ENCODE peak calls at places on chromosomes 13 and 19, in seven cellular contexts. N, E, G, C, S, O and F are unnamed samples.

GRCh38 chr13:31042084-31042483 is 109.6 kb downstream of the TEX26 start:
- DNase-seq in S (no peak), C (no peak), N (no peak), O (no peak), E (no peak), G (no peak), F (no peak)

GRCh38 chr13:52158629-52159158 is 703 bp downstream of the NEK3 start:
- DNase-seq in S (peak), E (peak), C (peak), G (peak), N (no peak), O (peak), F (no peak)

GRCh38 chr19:2291185-2291751 is 9.3 kb upstream of the PEAK3 start:
- DNase-seq in C (peak), G (no peak), S (no peak), N (no peak), O (no peak), E (no peak), F (no peak)

GRCh38 chr19:48258350-48258749 is 2.6 kb upstream of the CARD8 start:
- DNase-seq in G (peak), N (no peak), S (no peak), C (no peak), E (peak), O (peak), F (no peak)

GRCh38 chr19:33246729-33247440 is 21.2 kb upstream of the SLC7A10 start:
- DNase-seq in N (no peak), C (no peak), E (no peak), O (no peak), G (no peak), S (no peak), F (no peak)

GRCh38 chr13:50911051-50911690 is 1.6 kb downstream of the RNASEH2B start:
- DNase-seq in G (peak), E (peak), N (no peak), O (peak), C (peak), S (no peak), F (no peak)

GRCh38 chr13:48009298-48009697 is 8.2 kb upstream of the SUCLA2 start:
- DNase-seq in E (no peak), N (no peak), C (peak), O (peak), G (peak), S (no peak), F (no peak)

GRCh38 chr13:42745655-42746054 is 35.7 kb upstream of the FAM216B start:
- DNase-seq in N (no peak), C (no peak), S (no peak), E (no peak), O (no peak), G (peak), F (no peak)

GRCh38 chr19:6068711-6069110 is 41.6 kb downstream of the RFX2 start:
- DNase-seq in S (no peak), O (no peak), G (no peak), N (no peak), E (no peak), C (no peak), F (no peak)

GRCh38 chr13:36920612-36921185 is 661 bp upstream of the SMAD9 start:
- DNase-seq in S (no peak), N (no peak), G (no peak), E (no peak), C (no peak), O (no peak), F (no peak)

GRCh38 chr19:4455742-4456565 is 1.6 kb downstream of the UBXN6 start:
- DNase-seq in E (no peak), C (no peak), S (peak), O (peak), N (no peak), G (peak), F (no peak)

GRCh38 chr19:13001502-13002388 is 6.5 kb downstream of the NFIX start:
- DNase-seq in E (no peak), C (no peak), S (peak), N (no peak), G (no peak), O (peak), F (no peak)

GRCh38 chr13:23956106-23956505 is 58.8 kb upstream of the C1QTNF9B start:
- DNase-seq in O (peak), G (peak), S (peak), E (peak), C (no peak), N (peak), F (no peak)

GRCh38 chr19:664913-665443 is 2.0 kb upstream of the RNF126 start:
- DNase-seq in C (peak), S (peak), E (peak), O (peak), N (peak), G (peak), F (no peak)

GRCh38 chr13:46844431-46844830 is 47.5 kb upstream of the ESD start:
- DNase-seq in G (peak), S (no peak), E (no peak), N (peak), O (peak), C (no peak), F (no peak)

GRCh38 chr19:44848805-44849457 is 2.8 kb downstream of the NECTIN2 start:
- DNase-seq in G (no peak), N (no peak), E (no peak), O (no peak), S (peak), C (no peak), F (no peak)

GRCh38 chr13:38494445-38494844 is 144.8 kb downstream of the UFM1 start:
- DNase-seq in S (no peak), G (no peak), N (no peak), C (no peak), E (no peak), O (no peak), F (no peak)

GRCh38 chr19:511101-511841 is 4.0 kb downstream of the TPGS1 start:
- DNase-seq in N (no peak), O (peak), C (no peak), G (peak), E (no peak), S (peak), F (no peak)

GRCh38 chr19:44003461-44004134 is 841 bp downstream of the ZNF230 start:
- DNase-seq in N (no peak), E (peak), G (peak), C (peak), S (peak), O (peak), F (no peak)

GRCh38 chr13:80477641-80478443 is 136.9 kb upstream of the SPRY2 start:
- DNase-seq in N (no peak), S (peak), E (no peak), C (no peak), G (no peak), O (no peak), F (no peak)

GRCh38 chr19:42436006-42436405 is 6.7 kb downstream of the CXCL17 start:
- DNase-seq in S (no peak), O (no peak), C (no peak), E (no peak), N (no peak), G (peak), F (peak)

GRCh38 chr19:46351241-46352041 is 4.6 kb downstream of the PPP5C start:
- DNase-seq in C (no peak), O (peak), S (no peak), G (peak), E (peak), N (no peak), F (no peak)

GRCh38 chr13:63551731-63552130 is 2136.1 kb upstream of the PCDH20 start:
- DNase-seq in O (no peak), N (no peak), S (no peak), C (peak), G (no peak), E (no peak), F (no peak)

DNA sequence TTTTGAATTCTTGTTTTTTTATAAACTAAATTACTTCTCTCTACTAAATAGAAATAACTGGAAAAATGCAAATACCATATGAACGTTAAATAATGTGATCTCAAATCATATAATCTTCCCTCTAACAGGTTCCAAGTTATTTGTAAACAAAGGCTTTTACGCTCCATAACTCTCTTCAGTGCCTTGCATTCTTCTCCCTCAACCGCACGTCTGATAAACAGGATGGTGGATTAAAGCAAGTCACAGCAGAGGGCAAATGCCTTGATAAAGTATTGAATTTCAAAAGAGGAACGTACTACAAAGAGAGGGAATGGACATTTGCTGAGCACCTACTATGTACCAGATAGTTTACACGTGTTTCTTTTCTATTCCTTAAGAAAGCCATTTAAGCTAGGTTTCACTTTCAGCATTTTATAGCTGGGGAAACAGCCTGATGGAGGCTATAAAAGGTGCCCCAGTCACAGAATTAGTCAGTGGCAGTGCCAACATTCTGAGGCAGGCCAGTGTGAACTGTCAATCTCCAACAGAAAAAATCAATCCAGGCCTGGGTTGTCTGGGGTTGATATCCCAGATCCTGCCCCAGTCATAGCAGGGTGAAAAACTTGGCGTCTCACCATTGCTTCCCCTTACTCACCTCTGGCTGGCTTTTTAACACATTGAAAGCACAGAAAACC is 15.8 kb downstream of the MRPS31 start:
- DNase-seq in O (no peak), C (no peak), G (no peak), S (no peak), N (no peak), E (peak), F (no peak)
- TF ChIP-seq CTCF in O (no peak), C (no peak), G (no peak), S (no peak), N (no peak), E (no peak), F (no peak)

DNA sequence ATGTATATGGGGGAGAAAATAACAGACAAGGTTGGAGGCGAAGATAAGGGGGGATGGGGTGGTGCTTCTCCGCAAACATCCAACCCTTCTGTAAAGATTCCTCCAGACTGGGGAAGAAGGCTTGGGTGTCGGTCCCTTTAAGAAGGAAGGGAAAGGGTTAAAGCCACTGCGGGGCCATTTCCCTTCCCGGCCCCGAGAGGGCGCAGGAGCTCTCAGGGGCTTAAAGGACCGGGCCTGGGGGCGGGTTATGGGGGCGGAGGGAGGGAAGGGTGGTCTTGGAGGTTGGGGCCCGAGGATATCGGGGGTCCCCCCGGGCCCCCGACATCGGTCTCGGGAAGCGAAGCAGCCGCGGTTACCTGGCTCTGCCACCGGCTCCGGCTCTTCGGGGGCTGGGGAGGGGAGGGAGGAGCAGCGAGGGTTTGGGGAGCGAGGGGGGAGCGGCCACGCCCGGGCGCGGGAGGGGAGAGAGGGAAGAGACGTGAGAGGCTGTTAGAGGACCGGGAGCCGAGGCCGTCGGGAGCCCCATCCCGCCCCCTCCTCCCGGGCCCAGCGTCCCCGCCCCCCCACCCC is 2.8 kb downstream of the TNNT1 start:
- DNase-seq in G (peak), E (no peak), N (no peak), O (peak), C (peak), S (no peak), F (no peak)
- H3K4me3 ChIP-seq in G (no peak), E (no peak), N (no peak), O (no peak), C (peak), S (no peak), F (no peak)

GRCh38 chr19:18847516-18848463 is 16.0 kb downstream of the UPF1 start:
- DNase-seq in G (peak), C (no peak), O (peak), E (no peak), N (no peak), S (no peak), F (peak)
- TF ChIP-seq CTCF in G (no peak), C (no peak), O (no peak), E (no peak), N (no peak), S (no peak), F (no peak)

GRCh38 chr19:58033741-58034475 is at the start of gene ZSCAN1:
- DNase-seq in O (peak), C (no peak), S (peak), G (peak), N (peak), E (no peak), F (no peak)
- H3K4me3 ChIP-seq in O (peak), C (no peak), S (peak), G (peak), N (peak), E (no peak), F (no peak)

GRCh38 chr19:35141627-35142401 is 1.2 kb upstream of the FXYD7 start:
- DNase-seq in O (no peak), S (no peak), N (no peak), E (no peak), C (no peak), G (no peak), F (no peak)

GRCh38 chr19:35144259-35144599 is 1.2 kb downstream of the FXYD7 start:
- DNase-seq in E (no peak), C (no peak), O (no peak), S (no peak), N (no peak), G (no peak), F (no peak)

GRCh38 chr19:35143818-35144217 is 763 bp downstream of the FXYD7 start:
- DNase-seq in C (no peak), G (no peak), N (no peak), E (no peak), S (no peak), O (no peak), F (no peak)

GRCh38 chr19:35143231-35143715 is at the start of gene FXYD7:
- DNase-seq in S (no peak), N (no peak), C (no peak), G (no peak), E (no peak), O (no peak), F (no peak)

DNA sequence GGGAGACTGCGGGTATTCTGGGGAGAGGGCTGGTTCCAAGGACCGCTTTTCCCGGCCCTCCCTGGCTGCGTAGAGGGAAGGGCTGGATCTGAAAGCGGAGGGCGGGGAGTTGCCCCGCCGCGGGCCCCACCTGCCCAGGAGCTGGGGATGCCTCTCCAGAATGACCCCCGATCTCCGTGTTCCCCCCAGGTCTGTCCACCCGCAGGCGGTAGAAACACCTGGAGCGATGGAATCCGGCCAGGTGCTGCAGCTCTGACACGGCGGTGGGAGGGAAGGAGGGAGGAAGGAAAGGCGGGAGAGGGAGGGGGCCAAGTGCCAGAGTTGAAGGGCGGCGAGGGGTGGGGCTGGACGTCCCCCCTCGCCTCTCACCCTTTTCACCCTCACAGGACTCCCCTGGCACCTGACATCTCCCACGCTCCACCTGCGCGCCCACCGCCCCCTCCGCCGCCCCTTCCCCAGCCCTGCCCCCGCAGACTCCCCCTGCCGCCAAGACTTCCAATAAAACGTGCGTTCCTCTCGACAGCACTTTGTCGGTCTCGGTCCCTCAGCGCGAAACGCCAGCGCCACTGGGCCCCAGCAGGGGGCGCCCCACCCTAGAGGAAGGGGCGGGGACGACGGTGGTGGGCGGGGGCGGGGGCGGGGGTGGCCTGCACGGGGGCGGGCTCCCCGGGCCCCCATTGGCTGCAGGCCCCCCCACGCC is 374 bp upstream of the FXYD7 start:
- DNase-seq in S (peak), G (no peak), N (no peak), C (peak), O (peak), E (peak), F (no peak)
- TF ChIP-seq CTCF in S (peak), G (peak), N (peak), C (peak), O (peak), E (peak), F (peak)

GRCh38 chr13:20429682-20430081 is 96.0 kb downstream of the CRYL1 start:
- DNase-seq in O (no peak), S (no peak), C (no peak), E (no peak), N (no peak), G (no peak), F (no peak)

GRCh38 chr13:20430296-20430695 is 95.4 kb downstream of the CRYL1 start:
- DNase-seq in G (no peak), N (no peak), C (no peak), S (no peak), E (no peak), O (no peak), F (no peak)

GRCh38 chr13:20426766-20427448 is 98.8 kb downstream of the CRYL1 start:
- DNase-seq in G (peak), C (no peak), N (no peak), O (no peak), E (no peak), S (no peak), F (no peak)

GRCh38 chr13:20431080-20431479 is 94.6 kb downstream of the CRYL1 start:
- DNase-seq in G (no peak), S (no peak), E (no peak), N (no peak), C (no peak), O (no peak), F (no peak)

GRCh38 chr13:20428666-20429644 is 96.7 kb downstream of the CRYL1 start:
- DNase-seq in O (no peak), S (no peak), E (peak), N (no peak), C (no peak), G (peak), F (no peak)
- H3K4me3 ChIP-seq in O (no peak), S (no peak), E (no peak), N (no peak), C (no peak), G (no peak), F (no peak)